ENCODE peak calls at places on chromosomes 12 and 14, in six cellular contexts. A, H, N, O, S and R are unnamed samples.

GRCh38 chr12:42039146-42039545 is 105.5 kb downstream of the GXYLT1 start:
- DNase-seq in A (no peak), H (no peak), N (no peak), O (no peak), S (no peak), R (no peak)

GRCh38 chr14:81400852-81401251 is 728 bp upstream of the STON2 start:
- DNase-seq in A (peak; percentile 42), H (no peak), N (no peak), O (no peak), S (no peak), R (no peak)

GRCh38 chr12:31773223-31773750 is 44.5 kb upstream of the AMN1 start:
- DNase-seq in A (no peak), H (no peak), N (no peak), O (no peak), S (no peak), R (no peak)

GRCh38 chr12:6957151-6957701 is 6.1 kb downstream of the PTPN6 start:
- DNase-seq in A (no peak), H (no peak), N (no peak), O (no peak), S (peak; percentile 50), R (no peak)

GRCh38 chr14:95217391-95217900 is 60.1 kb upstream of the DICER1 start:
- DNase-seq in A (no peak), H (no peak), N (no peak), O (no peak), S (no peak), R (no peak)

GRCh38 chr14:82725188-82725587 is 1191.5 kb upstream of the SEL1L start:
- DNase-seq in A (no peak), H (no peak), N (no peak), O (no peak), S (no peak), R (no peak)

GRCh38 chr12:100724071-100724470 is 70.5 kb upstream of the ANO4 start:
- DNase-seq in A (no peak), H (no peak), N (no peak), O (no peak), S (no peak), R (no peak)

GRCh38 chr12:111398530-111398929 is 7.2 kb upstream of the SH2B3 start:
- DNase-seq in A (no peak), H (no peak), N (no peak), O (no peak), S (no peak), R (no peak)

GRCh38 chr12:92464911-92465310 is 237.9 kb upstream of the PLEKHG7 start:
- DNase-seq in A (no peak), H (no peak), N (no peak), O (no peak), S (no peak), R (no peak)

GRCh38 chr12:110349521-110350151 is 53.9 kb downstream of the ANAPC7 start:
- DNase-seq in A (no peak), H (no peak), N (peak; percentile 32), O (peak; percentile 8), S (no peak), R (no peak)

GRCh38 chr12:56998981-56999380 is 7.4 kb downstream of the ZBTB39 start:
- DNase-seq in A (no peak), H (peak; percentile 69), N (no peak), O (no peak), S (no peak), R (peak; percentile 84)

GRCh38 chr12:42695490-42695995 is 106.0 kb upstream of the PRICKLE1 start:
- DNase-seq in A (no peak), H (no peak), N (no peak), O (no peak), S (no peak), R (no peak)

GRCh38 chr14:68140801-68141200 is 321.2 kb downstream of the RAD51B start:
- DNase-seq in A (no peak), H (no peak), N (no peak), O (no peak), S (no peak), R (no peak)

GRCh38 chr12:54439096-54439495 is 20.0 kb upstream of the ITGA5 start:
- DNase-seq in A (no peak), H (no peak), N (no peak), O (no peak), S (no peak), R (no peak)

GRCh38 chr12:51000245-51000644 is 25.9 kb downstream of the SLC11A2 start:
- DNase-seq in A (no peak), H (no peak), N (no peak), O (no peak), S (no peak), R (no peak)

GRCh38 chr12:7190268-7191055 is 976 bp downstream of the PEX5 start:
- DNase-seq in A (no peak), H (no peak), N (no peak), O (no peak), S (no peak), R (no peak)

GRCh38 chr14:58299665-58300202 is 1.4 kb downstream of the ARID4A start:
- DNase-seq in A (no peak), H (no peak), N (no peak), O (no peak), S (no peak), R (no peak)

GRCh38 chr14:29350496-29350895 is 577.2 kb downstream of the PRKD1 start:
- DNase-seq in A (no peak), H (no peak), N (no peak), O (no peak), S (no peak), R (no peak)

GRCh38 chr14:34873591-34874385 is 1.4 kb downstream of the BAZ1A start:
- DNase-seq in A (peak; percentile 82), H (peak; percentile 62), N (peak; percentile 71), O (peak; percentile 73), S (peak; percentile 76), R (peak; percentile 57)

GRCh38 chr12:49537231-49537708 is 1.6 kb upstream of the KCNH3 start:
- DNase-seq in A (peak; percentile 22), H (no peak), N (no peak), O (no peak), S (no peak), R (no peak)

GRCh38 chr12:48946206-48946605 is 11.1 kb downstream of the ARF3 start:
- DNase-seq in A (no peak), H (no peak), N (no peak), O (no peak), S (no peak), R (no peak)

GRCh38 chr14:101380940-101381339 is 180.4 kb upstream of the DIO3 start:
- DNase-seq in A (no peak), H (no peak), N (no peak), O (no peak), S (no peak), R (no peak)

GRCh38 chr14:90444077-90444696 is 47.4 kb downstream of the CALM1 start:
- DNase-seq in A (no peak), H (no peak), N (no peak), O (no peak), S (no peak), R (no peak)

GRCh38 chr14:104244221-104245011 is 106.0 kb downstream of the KIF26A start:
- DNase-seq in A (peak; percentile 19), H (no peak), N (no peak), O (no peak), S (no peak), R (no peak)

GRCh38 chr14:51157012-51157411 is 62.1 kb upstream of the TRIM9 start:
- DNase-seq in A (no peak), H (no peak), N (no peak), O (no peak), S (no peak), R (no peak)

GRCh38 chr14:68561531-68562007 is 231.3 kb downstream of the ZFP36L1 start:
- DNase-seq in A (peak; percentile 20), H (no peak), N (no peak), O (no peak), S (no peak), R (no peak)

GRCh38 chr12:113136128-113136989 is 798 bp upstream of the RASAL1 start:
- DNase-seq in A (peak; percentile 50), H (no peak), N (peak; percentile 46), O (no peak), S (peak; percentile 36), R (no peak)

GRCh38 chr12:2691001-2691339 is 103.8 kb upstream of the FKBP4 start:
- DNase-seq in A (no peak), H (no peak), N (peak; percentile 27), O (peak; percentile 35), S (peak; percentile 49), R (peak; percentile 68)

GRCh38 chr12:40164034-40164433 is 58.2 kb upstream of the SLC2A13 start:
- DNase-seq in A (no peak), H (no peak), N (no peak), O (no peak), S (no peak), R (no peak)

DNA sequence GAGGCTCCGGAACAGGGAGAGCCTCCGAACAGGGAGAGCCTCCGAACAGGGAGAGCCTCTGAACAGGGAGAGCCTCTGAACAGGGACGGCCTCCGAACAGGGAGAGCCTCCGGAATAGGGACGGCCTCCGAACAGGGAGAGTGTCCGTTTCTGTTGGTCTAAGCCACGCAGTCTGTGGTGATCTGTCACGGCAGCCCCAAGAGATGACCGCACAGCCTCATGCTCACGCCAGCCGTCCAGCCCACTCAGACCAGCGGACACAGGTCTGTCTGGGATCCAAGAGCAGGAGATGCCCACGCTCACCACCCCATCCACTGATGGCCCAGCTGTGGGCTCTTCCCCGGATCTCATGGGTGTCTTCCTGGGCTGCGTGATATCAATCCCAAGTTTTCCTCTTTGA is 33.3 kb downstream of the GALNT9 start:
- DNase-seq in A (no peak), H (no peak), N (no peak), O (no peak), S (no peak), R (no peak)
- H3K27me3 ChIP-seq in A (peaks cover 4% of the 10 kb centered on the region), H (no peaks in the 10 kb centered on the region), N (peaks cover 12% of the 10 kb centered on the region), O (no peaks in the 10 kb centered on the region), S (peaks cover 8% of the 10 kb centered on the region), R (peaks cover 7% of the 10 kb centered on the region)

DNA sequence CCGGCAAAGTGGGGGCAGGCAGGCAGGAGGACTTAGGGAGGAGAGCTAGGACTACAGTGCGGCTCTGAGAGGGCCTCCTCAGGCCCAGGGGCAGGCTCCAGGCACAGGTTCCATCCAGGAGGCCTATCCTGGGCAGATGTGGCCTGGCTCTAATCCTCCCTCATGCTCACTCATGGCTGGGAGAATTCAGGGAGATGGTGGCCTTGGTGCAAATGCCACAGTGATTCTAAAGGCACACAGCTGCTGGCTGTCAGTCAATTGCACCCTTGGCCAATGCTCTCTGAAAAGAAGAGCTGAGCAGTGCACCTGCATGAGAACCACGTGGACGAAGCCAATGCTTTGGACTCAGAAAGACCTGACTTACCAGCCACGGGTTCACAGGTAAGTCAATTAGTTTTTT is 89.6 kb downstream of the C12orf75 start:
- DNase-seq in A (no peak), H (no peak), N (no peak), O (no peak), S (no peak), R (no peak)
- H3K27me3 ChIP-seq in A (no peaks in the 10 kb centered on the region), H (no peaks in the 10 kb centered on the region), N (no peaks in the 10 kb centered on the region), O (no peaks in the 10 kb centered on the region), S (no peaks in the 10 kb centered on the region), R (no peaks in the 10 kb centered on the region)

GRCh38 chr14:96631030-96631429 is 128.8 kb downstream of the PAPOLA start:
- DNase-seq in A (peak; percentile 3), H (no peak), N (no peak), O (no peak), S (no peak), R (no peak)
- H3K27me3 ChIP-seq in A (no peaks in the 10 kb centered on the region), H (peaks cover under 1% of the 10 kb centered on the region), N (peaks cover 14% of the 10 kb centered on the region), O (no peaks in the 10 kb centered on the region), S (no peaks in the 10 kb centered on the region), R (no peaks in the 10 kb centered on the region)

DNA sequence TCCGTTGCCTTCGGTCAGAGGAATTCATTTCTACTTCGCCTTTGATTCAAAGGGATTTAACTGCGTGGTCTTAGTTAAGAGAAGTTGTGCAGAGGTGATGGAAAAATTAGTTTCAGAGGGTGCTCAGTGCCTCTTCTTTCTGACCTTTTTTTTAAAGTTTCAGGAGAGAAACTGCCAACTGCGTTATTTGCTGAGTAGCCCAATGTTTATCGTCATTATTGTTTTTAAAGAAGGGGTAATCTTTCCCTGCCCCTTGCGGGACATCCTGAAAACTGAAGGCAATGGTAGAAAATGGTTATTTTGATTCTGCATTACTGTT is 11.0 kb downstream of the OTX2 start:
- DNase-seq in A (no peak), H (no peak), N (no peak), O (no peak), S (no peak), R (no peak)
- H3K27me3 ChIP-seq in A (peaks cover 95% of the 10 kb centered on the region), H (peaks cover 13% of the 10 kb centered on the region), N (peaks cover 100% of the 10 kb centered on the region), O (peaks cover 36% of the 10 kb centered on the region), S (peaks cover 34% of the 10 kb centered on the region), R (no peaks in the 10 kb centered on the region)